ENCODE peak calls at places on chromosomes 11 and 22, in nine cellular contexts. G, C, S, D, J, X, N, B and M are unnamed samples.

GRCh38 chr11:91374794-91375193 is 849.8 kb upstream of the FAT3 start:
- DNase-seq in G (no peak), N (no peak), C (no peak), B (no peak), S (no peak), D (no peak), J (no peak), X (no peak), M (no peak)

GRCh38 chr22:26845016-26845728 is 187.8 kb downstream of the MIAT start:
- DNase-seq in J (no peak), N (no peak), C (no peak), G (no peak), S (no peak), B (no peak), X (no peak), D (no peak), M (no peak)

GRCh38 chr11:73361953-73362776 is 14.0 kb upstream of the RELT start:
- DNase-seq in B (no peak), C (no peak), G (no peak), N (no peak), S (no peak), X (no peak), J (no peak), D (no peak), M (no peak)

GRCh38 chr22:35547993-35548761 is 7.5 kb downstream of the RASD2 start:
- DNase-seq in G (no peak), X (no peak), J (no peak), B (no peak), N (no peak), C (no peak), S (no peak), D (no peak), M (no peak)

GRCh38 chr11:129298990-129299389 is 76.7 kb upstream of the BARX2 start:
- DNase-seq in X (no peak), J (no peak), N (no peak), S (no peak), D (no peak), B (no peak), G (no peak), C (no peak), M (no peak)

GRCh38 chr11:2186669-2187266 is 15.2 kb upstream of the TH start:
- DNase-seq in S (no peak), G (peak), N (peak), C (peak), D (no peak), J (no peak), X (no peak), B (no peak), M (peak)

GRCh38 chr11:46427364-46427763 is 35.8 kb upstream of the CHRM4 start:
- DNase-seq in N (no peak), S (no peak), J (no peak), B (no peak), G (no peak), D (no peak), C (no peak), X (no peak), M (no peak)

GRCh38 chr22:20968281-20968977 is 1.4 kb downstream of the AIFM3 start:
- DNase-seq in C (no peak), X (no peak), D (no peak), G (no peak), J (no peak), N (no peak), S (no peak), B (no peak), M (no peak)

GRCh38 chr22:47112566-47112965 is 350.1 kb downstream of the TBC1D22A start:
- DNase-seq in C (no peak), G (no peak), D (no peak), N (no peak), S (no peak), B (no peak), J (no peak), X (no peak), M (no peak)

GRCh38 chr11:17277024-17277584 is 565 bp downstream of the NUCB2 start:
- DNase-seq in B (no peak), D (peak), G (no peak), C (no peak), X (peak), N (no peak), S (no peak), J (no peak), M (peak)

GRCh38 chr22:47050601-47051051 is 288.2 kb downstream of the TBC1D22A start:
- DNase-seq in N (no peak), X (no peak), J (no peak), C (no peak), S (no peak), B (no peak), D (no peak), G (no peak), M (no peak)

GRCh38 chr22:49538006-49538405 is 289.7 kb downstream of the BRD1 start:
- DNase-seq in C (no peak), J (no peak), S (no peak), G (no peak), D (no peak), B (no peak), X (no peak), N (no peak), M (no peak)